ENCODE peak calls at places on chromosomes 13 and 19, in seven cellular contexts. O, T, F, Z, J, V and Y are unnamed samples.
A peak's percentile ranks its signal among the peaks of the same experiment; 100 is the strongest.

GRCh38 chr19:49157445-49158224 is at the start of gene TRPM4:
- DNase-seq in O (peak; percentile 61), T (peak; percentile 96), F (peak; percentile 91), Z (peak; percentile 98), J (peak; percentile 62), V (peak; percentile 98), Y (peak; percentile 88)

GRCh38 chr13:20412761-20413355 is 112.8 kb downstream of the CRYL1 start:
- DNase-seq in O (peak; percentile 71), T (no peak), F (no peak), Z (no peak), J (no peak), V (no peak), Y (no peak)

GRCh38 chr19:39677931-39678889 is 22.5 kb downstream of the LGALS16 start:
- DNase-seq in O (peak; percentile 39), T (no peak), F (no peak), Z (no peak), J (no peak), V (no peak), Y (peak; percentile 12)

GRCh38 chr19:5397804-5398692 is 57.2 kb upstream of the ZNRF4 start:
- DNase-seq in O (no peak), T (no peak), F (no peak), Z (no peak), J (no peak), V (no peak), Y (peak; percentile 2)

GRCh38 chr13:46544208-46544607 is 8.8 kb upstream of the LRCH1 start:
- DNase-seq in O (no peak), T (no peak), F (no peak), Z (no peak), J (no peak), V (no peak), Y (no peak)

GRCh38 chr19:43636121-43636683 is 3.4 kb downstream of the CADM4 start:
- DNase-seq in O (no peak), T (no peak), F (no peak), Z (no peak), J (no peak), V (no peak), Y (no peak)

GRCh38 chr19:45075215-45076028 is 856 bp downstream of the ZNF296 start:
- DNase-seq in O (no peak), T (peak; percentile 68), F (no peak), Z (peak; percentile 85), J (peak; percentile 54), V (peak; percentile 85), Y (peak; percentile 85)

GRCh38 chr19:12774588-12775555 is at the start of gene HOOK2:
- DNase-seq in O (no peak), T (no peak), F (no peak), Z (peak; percentile 98), J (peak; percentile 95), V (peak; percentile 83), Y (no peak)

GRCh38 chr13:24133396-24133795 is 27.1 kb upstream of the SPATA13 start:
- DNase-seq in O (no peak), T (no peak), F (no peak), Z (no peak), J (no peak), V (no peak), Y (no peak)

GRCh38 chr19:1864480-1865171 is 1.2 kb upstream of the KLF16 start:
- DNase-seq in O (peak; percentile 38), T (peak; percentile 82), F (peak; percentile 76), Z (peak; percentile 79), J (no peak), V (peak; percentile 92), Y (peak; percentile 79)

GRCh38 chr13:97435794-97436193 is 1.8 kb downstream of the RAP2A start:
- DNase-seq in O (no peak), T (no peak), F (no peak), Z (no peak), J (no peak), V (no peak), Y (no peak)

GRCh38 chr19:46017874-46018675 is 4.8 kb downstream of the PGLYRP1 start:
- DNase-seq in O (no peak), T (no peak), F (no peak), Z (no peak), J (no peak), V (no peak), Y (no peak)

GRCh38 chr13:24742294-24742693 is 21.7 kb upstream of the RNF17 start:
- DNase-seq in O (no peak), T (no peak), F (no peak), Z (no peak), J (no peak), V (no peak), Y (no peak)

GRCh38 chr13:84686973-84687372 is 804.7 kb upstream of the SLITRK1 start:
- DNase-seq in O (no peak), T (no peak), F (no peak), Z (no peak), J (no peak), V (no peak), Y (no peak)

GRCh38 chr19:2561895-2562294 is 86.0 kb downstream of the GADD45B start:
- DNase-seq in O (no peak), T (no peak), F (no peak), Z (no peak), J (no peak), V (peak; percentile 62), Y (no peak)

GRCh38 chr13:49694446-49694845 is 3.2 kb upstream of the EBPL start:
- DNase-seq in O (no peak), T (no peak), F (no peak), Z (no peak), J (no peak), V (no peak), Y (no peak)

GRCh38 chr13:97284558-97284957 is 62.4 kb downstream of the MBNL2 start:
- DNase-seq in O (peak; percentile 50), T (no peak), F (no peak), Z (no peak), J (no peak), V (no peak), Y (no peak)

GRCh38 chr19:32580901-32581703 is at the start of gene PDCD5:
- DNase-seq in O (peak; percentile 89), T (peak; percentile 98), F (peak; percentile 95), Z (peak; percentile 98), J (peak; percentile 82), V (peak; percentile 99), Y (peak; percentile 96)

GRCh38 chr19:48325265-48325910 is at the start of gene EMP3:
- DNase-seq in O (peak; percentile 92), T (peak; percentile 81), F (peak; percentile 94), Z (peak; percentile 75), J (peak; percentile 63), V (peak; percentile 94), Y (peak; percentile 97)

GRCh38 chr19:28492616-28493015 is 720.3 kb downstream of the UQCRFS1 start:
- DNase-seq in O (no peak), T (no peak), F (no peak), Z (no peak), J (no peak), V (no peak), Y (no peak)

GRCh38 chr13:74715718-74716117 is 581.5 kb upstream of the KLF12 start:
- DNase-seq in O (no peak), T (no peak), F (no peak), Z (no peak), J (no peak), V (no peak), Y (no peak)

GRCh38 chr19:4122480-4122879 is 1.4 kb downstream of the MAP2K2 start:
- DNase-seq in O (no peak), T (no peak), F (no peak), Z (no peak), J (no peak), V (no peak), Y (no peak)

GRCh38 chr19:2524840-2525723 is 49.2 kb downstream of the GADD45B start:
- DNase-seq in O (peak; percentile 75), T (no peak), F (peak; percentile 92), Z (no peak), J (peak; percentile 87), V (peak; percentile 93), Y (peak; percentile 82)

GRCh38 chr19:42191855-42192254 is 25.6 kb downstream of the DEDD2 start:
- DNase-seq in O (peak; percentile 84), T (no peak), F (no peak), Z (peak; percentile 96), J (peak; percentile 80), V (no peak), Y (peak; percentile 66)

GRCh38 chr19:52922841-52923781 is at the start of gene ZNF888:
- DNase-seq in O (peak; percentile 70), T (peak; percentile 91), F (peak; percentile 85), Z (peak; percentile 98), J (peak; percentile 59), V (peak; percentile 96), Y (peak; percentile 75)

DNA sequence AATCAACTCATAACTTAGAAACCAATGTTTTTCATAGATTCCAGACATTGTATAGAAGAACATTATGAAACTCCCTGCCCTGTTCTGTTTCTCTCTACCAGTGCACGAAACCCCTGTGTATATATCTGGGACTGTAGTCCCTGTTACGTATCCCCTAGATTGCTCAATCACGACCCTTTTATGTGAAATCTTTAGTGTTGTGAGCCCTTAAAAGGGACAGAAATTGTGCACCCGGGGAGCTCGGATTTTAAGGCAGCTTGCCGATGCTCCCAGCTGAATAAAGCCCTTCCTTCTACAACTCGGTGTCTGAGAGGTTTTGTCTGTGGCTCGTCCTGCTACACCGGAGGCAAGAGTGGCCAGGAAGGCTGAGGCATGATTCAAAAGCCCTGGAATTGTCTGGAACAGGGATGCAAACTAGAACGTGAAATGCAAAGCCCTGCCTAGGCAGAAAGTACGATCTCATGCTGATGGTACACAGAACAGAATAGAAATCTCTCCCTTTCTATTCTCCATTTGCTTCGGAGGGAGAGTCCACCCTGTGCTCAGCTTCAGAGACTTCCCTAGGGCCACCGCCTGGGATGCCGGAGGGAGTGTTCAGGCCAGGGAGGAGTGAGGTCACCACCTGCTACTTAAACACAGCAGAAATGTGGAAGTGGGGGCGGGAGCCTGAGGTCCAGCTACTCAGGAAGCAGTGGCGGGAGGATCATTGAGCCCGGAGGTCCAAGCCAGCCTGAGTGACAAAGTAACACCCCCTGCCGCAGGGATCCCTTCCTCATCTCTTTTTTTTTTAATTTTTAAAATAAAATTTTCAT is 760 bp upstream of the ZNF888 start:
- DNase-seq in O (no peak), T (peak; percentile 45), F (peak; percentile 28), Z (peak; percentile 77), J (no peak), V (peak; percentile 84), Y (peak; percentile 19)
- H3K4me3 ChIP-seq in O (peak overlapping the region; percentile 78), T (peak overlapping the region; percentile 71), F (peak overlapping the region; percentile 51), Z (peak overlapping the region; percentile 56), J (peak overlapping the region; percentile 79), V (peak overlapping the region; percentile 55), Y (peak overlapping the region; percentile 68)

DNA sequence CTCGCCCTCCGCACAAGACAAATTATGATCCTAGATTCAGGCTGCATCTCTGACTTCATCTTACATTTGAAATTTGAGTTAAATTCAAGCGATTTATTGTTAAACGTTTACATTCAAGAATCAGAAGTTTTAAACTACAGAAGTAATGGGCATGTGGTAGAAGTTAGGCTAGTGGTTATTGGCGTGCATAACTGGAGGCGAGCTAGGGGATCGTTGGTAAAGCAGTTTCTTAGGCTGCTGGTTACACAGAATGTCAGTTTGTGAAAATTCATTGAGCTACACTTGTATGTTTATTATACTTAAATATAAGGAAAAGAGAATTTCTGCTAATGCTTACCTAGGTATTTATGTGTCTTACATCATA is 733 bp upstream of the CDX2 start:
- DNase-seq in O (no peak), T (no peak), F (no peak), Z (no peak), J (no peak), V (no peak), Y (no peak)
- H3K9me3 ChIP-seq in O (peaks cover 3% of the 10 kb centered on the region), T (no peaks in the 10 kb centered on the region), F (no peaks in the 10 kb centered on the region), Z (no peaks in the 10 kb centered on the region), J (no peaks in the 10 kb centered on the region), V (no peaks in the 10 kb centered on the region), Y (no peaks in the 10 kb centered on the region)

GRCh38 chr13:106526748-106527488 is 8.5 kb downstream of the EFNB2 start:
- DNase-seq in O (no peak), T (no peak), F (no peak), Z (no peak), J (no peak), V (no peak), Y (no peak)
- H3K4me3 ChIP-seq in O (no peak overlapping the region), T (no peak overlapping the region), F (no peak overlapping the region), Z (no peak overlapping the region), J (no peak overlapping the region), V (no peak overlapping the region), Y (no peak overlapping the region)

GRCh38 chr19:9324584-9324962 is 594 bp downstream of the ZNF559 start:
- DNase-seq in O (no peak), T (no peak), F (no peak), Z (no peak), J (no peak), V (no peak), Y (no peak)
- H3K9me3 ChIP-seq in O (peaks cover 18% of the 10 kb centered on the region), T (peaks cover 53% of the 10 kb centered on the region), F (peaks cover 15% of the 10 kb centered on the region), Z (peaks cover 57% of the 10 kb centered on the region), J (peaks cover 34% of the 10 kb centered on the region), V (peaks cover 1% of the 10 kb centered on the region), Y (peaks cover 48% of the 10 kb centered on the region)